ENCODE peak calls at places on chromosomes 16 and 17, in eight cellular contexts. A is gastrocnemius medialis; Z is endodermal cell; Q is CD8-positive, alpha-beta T cell; K is Panc1; W is thoracic aorta; L is A549; C is pancreas. M is an unnamed sample.

GRCh38 chr17:33904438-33904837 is 350.6 kb upstream of the CCL2 start:
- DNase-seq in K (no peak), W (no peak), L (no peak), C (no peak), A (no peak), Q (no peak), Z (no peak), M (no peak)

GRCh38 chr16:11669380-11670146 is 1.3 kb downstream of the SNN start:
- DNase-seq in Z (peak; percentile 70), K (no peak), L (no peak), A (peak; percentile 82), C (peak; percentile 79), W (no peak), Q (no peak), M (peak; percentile 39)

GRCh38 chr16:50338371-50339231 is 30.2 kb downstream of the BRD7 start:
- DNase-seq in A (no peak), C (no peak), Q (no peak), K (no peak), W (no peak), Z (no peak), L (no peak), M (no peak)

GRCh38 chr17:50557265-50558029 is 3.1 kb upstream of the CACNA1G start:
- DNase-seq in L (no peak), W (no peak), A (no peak), Z (no peak), K (no peak), C (no peak), Q (no peak), M (no peak)

GRCh38 chr17:17304521-17304985 is 1.4 kb downstream of the NT5M start:
- DNase-seq in C (no peak), W (no peak), Z (no peak), A (no peak), K (no peak), Q (peak; percentile 26), L (no peak), M (no peak)

GRCh38 chr17:78176548-78177025 is 8.2 kb downstream of the SYNGR2 start:
- DNase-seq in Q (peak; percentile 77), Z (peak; percentile 97), A (peak; percentile 65), W (no peak), K (no peak), C (peak; percentile 89), L (peak; percentile 76), M (peak; percentile 76)

GRCh38 chr16:4668313-4668960 is 24.9 kb upstream of the NUDT16L1 start:
- DNase-seq in W (no peak), K (no peak), Z (no peak), L (no peak), A (no peak), C (no peak), Q (no peak), M (no peak)

GRCh38 chr17:79930077-79930785 is 91.0 kb upstream of the CBX4 start:
- DNase-seq in Q (no peak), A (no peak), L (no peak), Z (peak; percentile 80), C (no peak), K (no peak), W (no peak), M (no peak)

GRCh38 chr17:16349461-16349860 is 3.8 kb downstream of the CENPV start:
- DNase-seq in C (no peak), L (no peak), Q (no peak), Z (no peak), A (peak; percentile 2), W (no peak), K (no peak), M (no peak)

GRCh38 chr17:19905514-19905913 is 37.8 kb upstream of the ULK2 start:
- DNase-seq in L (no peak), A (no peak), W (no peak), K (no peak), C (no peak), Z (no peak), Q (no peak), M (no peak)

GRCh38 chr17:73791121-73791520 is 146.9 kb upstream of the SDK2 start:
- DNase-seq in C (peak; percentile 13), L (no peak), A (no peak), K (no peak), Q (no peak), W (no peak), Z (no peak), M (no peak)

GRCh38 chr17:74923538-74924249 is 379 bp upstream of the OTOP2 start:
- DNase-seq in Q (peak; percentile 73), A (peak; percentile 24), W (peak; percentile 19), Z (peak; percentile 93), K (no peak), C (peak; percentile 87), L (peak; percentile 64), M (peak; percentile 65)

GRCh38 chr16:31869511-31870201 is 4.0 kb upstream of the ZNF267 start:
- DNase-seq in A (peak; percentile 52), Q (peak; percentile 75), L (no peak), K (peak; percentile 62), Z (no peak), W (no peak), C (no peak), M (no peak)

GRCh38 chr16:1053700-1054368 is 18.7 kb upstream of the SSTR5 start:
- DNase-seq in W (no peak), L (no peak), C (no peak), A (no peak), Z (no peak), K (no peak), Q (no peak), M (no peak)

GRCh38 chr16:70432800-70433455 is 6.0 kb downstream of the ST3GAL2 start:
- DNase-seq in L (no peak), A (no peak), K (no peak), Q (no peak), W (no peak), Z (no peak), C (no peak), M (no peak)

GRCh38 chr16:75572859-75573542 is 6.8 kb downstream of the GABARAPL2 start:
- DNase-seq in C (no peak), Z (no peak), L (no peak), K (no peak), Q (no peak), A (no peak), W (no peak), M (no peak)

GRCh38 chr16:75566889-75567255 is 693 bp downstream of the GABARAPL2 start:
- DNase-seq in A (no peak), Z (peak; percentile 62), L (no peak), K (no peak), Q (peak; percentile 11), C (peak; percentile 73), W (no peak), M (peak; percentile 13)

GRCh38 chr16:75566040-75566888 is at the start of gene GABARAPL2:
- DNase-seq in K (no peak), W (no peak), Z (peak; percentile 97), L (peak; percentile 74), A (peak; percentile 65), Q (peak; percentile 91), C (peak; percentile 94), M (peak; percentile 77)

GRCh38 chr16:75567911-75568310 is 1.7 kb downstream of the GABARAPL2 start:
- DNase-seq in W (no peak), Z (no peak), C (no peak), Q (no peak), K (no peak), L (no peak), A (no peak), M (no peak)

GRCh38 chr16:75570351-75571104 is 4.3 kb downstream of the GABARAPL2 start:
- DNase-seq in A (no peak), W (no peak), K (no peak), L (no peak), Q (no peak), Z (no peak), C (no peak), M (no peak)
- H3K27ac ChIP-seq in A (peak overlapping the region; percentile 45), W (no peak overlapping the region), K (no peak overlapping the region), L (no peak overlapping the region), Q (no peak overlapping the region), Z (no peak overlapping the region), C (no peak overlapping the region), M (no peak overlapping the region)

GRCh38 chr16:19490619-19491018 is 31.3 kb downstream of the GDE1 start:
- DNase-seq in A (no peak), Q (no peak), K (no peak), C (no peak), W (no peak), L (no peak), Z (no peak), M (no peak)

GRCh38 chr16:19488213-19488640 is 33.7 kb downstream of the GDE1 start:
- DNase-seq in C (no peak), L (no peak), W (no peak), A (no peak), Z (peak; percentile 89), K (no peak), Q (no peak), M (peak; percentile 23)

GRCh38 chr16:19481291-19481690 is 40.6 kb downstream of the GDE1 start:
- DNase-seq in Q (no peak), K (no peak), C (no peak), L (peak; percentile 19), A (no peak), W (no peak), Z (no peak), M (peak; percentile 14)

GRCh38 chr16:19481769-19482168 is 40.1 kb downstream of the GDE1 start:
- DNase-seq in Q (no peak), A (no peak), K (no peak), C (no peak), Z (no peak), L (no peak), W (no peak), M (no peak)

GRCh38 chr16:19486744-19487325 is 35.1 kb downstream of the GDE1 start:
- DNase-seq in C (no peak), W (no peak), A (no peak), Q (no peak), L (peak; percentile 17), Z (no peak), K (no peak), M (no peak)
- TF ChIP-seq CTCF in C (no peak), W (no peak), A (no peak), Q (no peak), L (peak; percentile 28), Z (no peak), K (no peak), M (no peak)

GRCh38 chr16:28572659-28573510 is 19.2 kb downstream of the SGF29 start:
- DNase-seq in C (no peak), W (no peak), Z (peak; percentile 60), K (no peak), L (no peak), A (no peak), Q (no peak), M (peak; percentile 55)
- H3K27ac ChIP-seq in C (no peak overlapping the region), W (no peak overlapping the region), Z (no peak overlapping the region), K (no peak overlapping the region), L (no peak overlapping the region), A (no peak overlapping the region), Q (no peak overlapping the region), M (peak overlapping the region; percentile 6)

DNA sequence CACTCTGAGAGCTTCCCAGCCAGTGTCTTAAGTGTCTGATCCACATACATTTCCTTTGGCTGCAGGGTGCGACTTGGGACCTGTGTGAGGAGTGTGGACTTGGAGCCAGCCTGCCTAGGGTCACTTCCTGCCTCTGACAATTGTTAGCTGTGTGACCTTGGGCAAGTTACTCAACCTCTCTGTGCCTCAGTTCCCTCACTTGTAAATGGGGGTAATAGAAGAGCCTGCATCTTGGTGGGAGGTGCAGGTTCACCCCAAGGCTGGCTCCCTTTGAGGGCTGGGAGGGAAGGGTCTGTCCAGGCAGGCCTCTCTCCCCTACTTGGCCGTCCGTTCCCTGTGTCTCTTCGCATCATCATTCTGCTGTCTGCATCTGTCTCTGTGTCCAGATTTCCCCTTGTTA is 27.4 kb upstream of the GSE1 start:
- DNase-seq in A (no peak), Z (no peak), W (no peak), Q (no peak), K (no peak), C (no peak), L (no peak), M (no peak)
- TF ChIP-seq CTCF in A (no peak), Z (no peak), W (no peak), Q (no peak), K (no peak), C (no peak), L (no peak), M (no peak)